ENCODE peak calls at places on chromosomes 1 and 21, in five cellular contexts. D is HL-60; N is mammary epithelial cell; T is psoas muscle; M is naive thymus-derived CD4-positive, alpha-beta T cell. J is an unnamed sample.

GRCh38 chr1:181128592-181129497 is 40.3 kb downstream of the IER5 start:
- DNase-seq in D (peak), N (no peak), T (no peak), M (no peak), J (no peak)

GRCh38 chr1:228082975-228083870 is 715 bp downstream of the ARF1 start:
- DNase-seq in D (no peak), N (no peak), T (peak), M (no peak), J (peak)

GRCh38 chr1:209355415-209355814 is 228.1 kb upstream of the CAMK1G start:
- DNase-seq in D (no peak), N (peak), T (no peak), M (no peak), J (no peak)

GRCh38 chr1:196148367-196148970 is 459.8 kb downstream of the KCNT2 start:
- DNase-seq in D (no peak), N (peak), T (no peak), M (no peak), J (no peak)

GRCh38 chr1:7460807-7461206 is 310.3 kb upstream of the VAMP3 start:
- DNase-seq in D (no peak), N (no peak), T (no peak), M (no peak), J (no peak)

GRCh38 chr1:239184581-239185244 is 201.7 kb upstream of the CHRM3 start:
- DNase-seq in D (no peak), N (no peak), T (no peak), M (no peak), J (no peak)

GRCh38 chr1:53500184-53501064 is 41.2 kb downstream of the DMRTB1 start:
- DNase-seq in D (no peak), N (no peak), T (peak), M (no peak), J (no peak)

GRCh38 chr1:228358764-228359612 is 47.6 kb downstream of the TRIM11 start:
- DNase-seq in D (no peak), N (no peak), T (no peak), M (no peak), J (no peak)

GRCh38 chr1:45479039-45479748 is 11.8 kb downstream of the TESK2 start:
- DNase-seq in D (no peak), N (no peak), T (no peak), M (no peak), J (no peak)
- H3K27ac ChIP-seq in D (no peak), N (no peak), T (no peak), M (no peak), J (no peak)

GRCh38 chr1:183580281-183580682 is 10.0 kb downstream of the NCF2 start:
- DNase-seq in D (peak), N (no peak), T (no peak), M (peak), J (no peak)

GRCh38 chr1:183575606-183576005 is 14.7 kb downstream of the NCF2 start:
- DNase-seq in D (no peak), N (no peak), T (no peak), M (no peak), J (no peak)

GRCh38 chr1:183577897-183578470 is 12.3 kb downstream of the NCF2 start:
- DNase-seq in D (no peak), N (no peak), T (no peak), M (no peak), J (no peak)

GRCh38 chr1:183578846-183579245 is 11.4 kb downstream of the NCF2 start:
- DNase-seq in D (no peak), N (no peak), T (no peak), M (no peak), J (no peak)

GRCh38 chr1:183576537-183576936 is 13.7 kb downstream of the NCF2 start:
- DNase-seq in D (no peak), N (no peak), T (no peak), M (no peak), J (no peak)
- H3K27ac ChIP-seq in D (no peak), N (no peak), T (peak), M (no peak), J (no peak)

GRCh38 chr1:172390620-172391491 is 29.6 kb upstream of the C1orf105 start:
- DNase-seq in D (no peak), N (no peak), T (peak), M (no peak), J (peak)
- H3K27ac ChIP-seq in D (no peak), N (no peak), T (peak), M (no peak), J (peak)

DNA sequence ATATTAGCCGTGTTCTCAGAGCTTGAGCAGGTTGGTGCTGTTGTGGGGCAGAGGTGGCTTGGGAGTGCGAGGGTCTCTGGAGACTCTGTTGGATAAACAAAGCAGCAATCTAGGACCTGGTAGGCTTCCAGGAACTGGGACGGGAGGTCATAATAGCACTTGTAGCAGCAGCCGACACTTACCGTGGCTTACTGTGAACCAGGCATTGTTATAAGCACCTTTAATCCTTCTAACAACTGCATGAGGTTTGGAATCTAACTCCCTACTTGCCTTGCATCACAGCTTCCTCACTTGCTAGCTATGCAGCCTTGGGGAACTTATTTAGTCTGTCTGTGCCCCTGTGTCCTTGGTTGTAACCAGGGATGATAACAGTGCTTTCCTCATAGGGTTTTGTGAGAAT is 94.9 kb downstream of the NAV1 start:
- DNase-seq in D (no peak), N (no peak), T (no peak), M (no peak), J (no peak)
- H3K27ac ChIP-seq in D (no peak), N (no peak), T (no peak), M (no peak), J (no peak)

GRCh38 chr1:31592132-31592531 is 15.8 kb downstream of the TINAGL1 start:
- DNase-seq in D (no peak), N (no peak), T (no peak), M (no peak), J (no peak)

GRCh38 chr1:31593136-31593665 is 16.9 kb downstream of the TINAGL1 start:
- DNase-seq in D (no peak), N (no peak), T (no peak), M (no peak), J (no peak)

GRCh38 chr1:31595836-31596736 is 19.8 kb downstream of the TINAGL1 start:
- DNase-seq in D (no peak), N (no peak), T (no peak), M (no peak), J (no peak)

GRCh38 chr1:31591425-31592093 is 15.2 kb downstream of the TINAGL1 start:
- DNase-seq in D (no peak), N (peak), T (no peak), M (no peak), J (peak)

DNA sequence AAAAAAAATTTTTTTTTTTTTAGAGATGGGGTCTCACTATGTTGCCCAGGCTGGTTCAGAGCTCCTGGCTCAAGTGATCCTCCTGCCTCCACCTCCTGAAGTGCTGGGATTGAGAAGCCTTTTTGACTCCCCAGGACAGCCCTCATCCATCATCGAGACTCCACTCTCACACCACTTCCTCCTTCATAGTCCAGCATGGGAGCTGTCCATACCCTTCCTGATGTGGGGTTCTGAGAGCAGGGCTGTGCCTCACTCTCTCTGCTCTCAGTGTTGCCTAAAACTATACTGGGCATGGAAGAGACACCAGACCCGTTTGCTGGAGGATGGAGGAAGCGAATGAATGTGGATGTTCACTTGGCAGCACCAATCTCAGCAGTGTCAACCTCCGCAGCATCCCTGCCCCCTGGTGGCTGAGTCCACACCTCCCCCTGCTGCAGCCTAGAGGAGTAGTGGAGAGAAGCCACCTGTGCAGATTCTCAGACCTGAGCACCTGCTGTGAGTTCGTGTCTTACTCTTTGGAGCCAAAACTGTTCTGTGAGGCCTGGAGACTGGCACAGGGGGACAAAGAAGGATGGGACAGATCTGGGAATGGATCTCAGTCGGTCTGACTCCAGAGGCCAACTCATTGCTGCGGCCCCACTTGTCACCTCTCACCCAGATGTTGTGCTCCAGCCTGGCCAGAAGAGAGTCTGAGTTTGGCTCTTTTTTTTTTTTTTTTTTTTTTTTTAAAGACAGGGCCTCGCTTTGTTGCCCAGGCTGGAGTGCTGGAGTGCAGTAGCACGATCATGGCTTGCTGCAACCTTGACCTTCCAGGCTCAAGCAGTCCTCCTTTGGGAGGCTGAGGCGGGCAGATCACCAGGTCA is 17.7 kb downstream of the TINAGL1 start:
- DNase-seq in D (peak), N (peak), T (peak), M (no peak), J (peak)
- H3K27ac ChIP-seq in D (no peak), N (no peak), T (no peak), M (no peak), J (no peak)

DNA sequence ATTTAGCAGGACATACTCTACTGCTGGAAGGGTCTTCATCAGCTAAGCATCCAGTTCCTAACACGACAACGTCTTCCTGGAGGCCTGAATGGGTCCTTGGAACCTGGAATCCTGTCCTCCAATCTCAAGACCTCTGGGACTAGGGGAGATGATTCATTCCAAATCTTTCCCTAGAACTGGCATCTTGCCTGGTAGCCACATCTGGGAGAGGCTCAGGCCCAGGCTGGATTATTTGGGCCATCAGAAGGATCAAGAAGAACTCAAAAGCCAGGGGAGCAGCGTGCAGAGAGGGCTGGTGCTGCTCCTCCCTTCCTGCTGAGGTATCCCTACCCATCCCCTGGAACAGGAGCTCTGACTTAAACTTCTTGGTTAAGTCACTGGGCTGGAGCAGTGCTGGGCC is 2.8 kb upstream of the PHLDA3 start:
- DNase-seq in D (no peak), N (peak), T (no peak), M (no peak), J (no peak)
- H3K27ac ChIP-seq in D (no peak), N (no peak), T (no peak), M (no peak), J (peak)

GRCh38 chr1:44543064-44543815 is 131.0 kb downstream of the TMEM53 start:
- DNase-seq in D (peak), N (no peak), T (no peak), M (no peak), J (no peak)

GRCh38 chr1:44543816-44544185 is 130.5 kb downstream of the TMEM53 start:
- DNase-seq in D (no peak), N (no peak), T (no peak), M (no peak), J (no peak)

GRCh38 chr1:44544960-44545359 is 129.3 kb downstream of the TMEM53 start:
- DNase-seq in D (no peak), N (no peak), T (no peak), M (no peak), J (no peak)

GRCh38 chr1:44545961-44546360 is 128.3 kb downstream of the TMEM53 start:
- DNase-seq in D (no peak), N (peak), T (no peak), M (no peak), J (no peak)

DNA sequence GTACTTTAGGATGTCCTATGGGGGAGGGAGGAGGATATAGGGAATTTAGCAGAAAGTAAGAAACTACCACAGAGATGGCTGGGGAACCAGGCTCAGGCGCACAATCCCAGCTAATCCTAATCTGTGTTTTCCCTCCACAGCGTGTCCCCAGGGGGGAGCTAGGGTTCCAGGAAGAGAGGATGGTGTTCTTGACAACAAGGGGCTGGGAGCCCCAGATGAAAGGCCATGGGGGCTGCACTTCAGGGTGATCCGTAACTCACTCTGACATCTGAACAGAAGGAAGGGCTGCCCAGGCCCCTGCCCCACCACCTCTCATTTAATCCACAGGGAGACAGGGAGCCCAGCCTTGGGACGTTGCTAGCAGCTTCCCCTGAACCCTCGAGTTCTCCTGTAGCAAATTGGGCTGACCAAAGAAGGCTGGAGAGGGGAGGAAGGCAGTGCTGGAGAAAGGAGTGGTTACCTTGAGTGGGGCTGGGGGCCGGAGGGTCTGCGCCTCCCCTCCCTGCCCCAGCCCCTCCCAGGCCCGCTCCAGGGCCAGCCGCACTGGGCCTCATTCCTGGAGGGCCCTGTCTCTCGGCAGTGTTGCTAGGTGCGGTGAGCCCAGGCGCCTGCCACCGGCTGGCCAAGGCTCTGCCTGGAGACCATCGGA is 131.7 kb downstream of the TMEM53 start:
- DNase-seq in D (no peak), N (no peak), T (no peak), M (no peak), J (no peak)
- H3K27ac ChIP-seq in D (no peak), N (no peak), T (no peak), M (no peak), J (no peak)

DNA sequence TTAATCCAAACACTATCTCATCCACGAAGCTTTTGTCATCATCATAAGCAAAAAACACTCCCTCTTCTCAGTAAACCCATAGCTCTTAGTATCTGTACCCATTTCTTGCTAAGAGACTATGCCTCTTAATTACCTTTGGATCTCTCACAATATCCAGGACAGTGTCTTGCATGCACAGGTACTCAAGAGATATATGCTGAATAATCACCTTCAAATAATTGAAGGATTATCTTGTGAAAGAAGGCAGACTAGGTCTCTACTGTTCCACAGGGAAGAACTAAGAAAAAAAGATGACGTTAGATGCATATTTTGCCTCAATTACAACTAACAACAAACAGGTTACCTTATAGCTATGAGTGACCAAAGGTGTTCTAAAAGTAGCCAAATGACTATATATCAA is 11.5 kb downstream of the FOXJ3 start:
- DNase-seq in D (no peak), N (no peak), T (no peak), M (no peak), J (no peak)
- H3K27ac ChIP-seq in D (no peak), N (no peak), T (peak), M (no peak), J (peak)

DNA sequence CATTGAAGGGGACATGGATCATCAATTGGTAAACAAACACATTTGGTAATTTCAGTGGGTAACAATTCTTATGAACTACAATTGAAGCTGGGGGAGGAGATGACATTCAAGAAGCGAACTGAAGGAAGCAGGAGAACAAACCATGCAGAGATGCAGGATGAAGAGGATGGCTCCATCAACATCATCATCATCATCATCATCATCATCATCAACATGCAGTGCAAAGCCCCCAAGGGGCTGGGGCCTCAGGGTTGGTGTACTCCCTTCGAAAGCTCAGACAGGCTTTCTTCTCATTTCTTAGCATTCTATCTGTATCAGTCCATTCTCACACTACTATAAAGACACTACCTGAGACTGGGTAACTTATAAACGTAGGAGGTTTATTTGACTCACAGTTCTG is 105.8 kb downstream of the DUSP10 start:
- DNase-seq in D (no peak), N (no peak), T (no peak), M (no peak), J (no peak)
- H3K27ac ChIP-seq in D (no peak), N (no peak), T (no peak), M (no peak), J (no peak)

DNA sequence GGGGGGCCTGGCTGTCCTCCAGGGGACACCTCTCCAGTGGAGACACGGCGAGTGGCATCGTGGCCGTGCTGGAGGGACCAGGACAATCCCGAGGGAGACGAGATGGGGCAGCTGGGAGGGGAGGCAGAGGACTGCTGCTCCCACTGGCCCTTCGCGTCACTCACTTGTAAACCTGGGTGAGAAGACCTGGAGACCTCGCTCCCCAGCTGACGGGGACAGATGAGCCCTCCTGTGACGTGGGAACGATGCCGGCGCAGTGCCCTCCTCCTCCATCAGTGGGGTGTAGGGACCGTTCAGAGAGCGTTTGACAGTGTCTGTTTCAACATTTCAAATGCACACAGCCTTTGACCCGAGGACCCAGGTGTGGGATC is 4.6 kb downstream of the SPATC1L start:
- DNase-seq in D (no peak), N (no peak), T (no peak), M (no peak), J (peak)
- H3K27ac ChIP-seq in D (peak), N (no peak), T (no peak), M (no peak), J (no peak)

J was measured in sigmoid colon.